ENCODE peak calls at places on chromosomes 5 and 9, in seven cellular contexts. Q is hepatocyte, U is fibroblast of lung, I is neuronal stem cell, Y is mammary epithelial cell, W is endothelial cell of umbilical vein, O is IMR-90. X is an unnamed sample.
A peak's percentile ranks its signal among the peaks of the same experiment; 100 is the strongest.

GRCh38 chr9:72945391-72945790 is 7.5 kb downstream of the ALDH1A1 start:
- DNase-seq in W (no peak), Q (no peak), O (no peak), U (no peak), Y (no peak), I (no peak), X (no peak)

GRCh38 chr9:114507726-114508125 is 2.5 kb upstream of the WHRN start:
- DNase-seq in W (peak; percentile 22), I (peak; percentile 32), Y (peak; percentile 33), O (peak; percentile 16), Q (peak; percentile 53), U (peak; percentile 21), X (peak; percentile 18)

GRCh38 chr9:122816163-122816867 is 12.1 kb downstream of the PDCL start:
- DNase-seq in Q (no peak), Y (no peak), U (no peak), O (no peak), W (peak; percentile 98), I (no peak), X (no peak)

GRCh38 chr5:24598926-24599325 is 45.9 kb downstream of the CDH10 start:
- DNase-seq in U (no peak), W (no peak), Q (no peak), I (no peak), Y (no peak), O (no peak), X (no peak)

GRCh38 chr9:16637938-16638337 is 232.5 kb downstream of the BNC2 start:
- DNase-seq in Q (no peak), U (no peak), W (no peak), Y (peak; percentile 26), I (no peak), O (peak; percentile 36), X (no peak)

GRCh38 chr9:72445291-72446000 is 76.0 kb upstream of the TMC1 start:
- DNase-seq in O (peak; percentile 47), U (no peak), W (no peak), Y (no peak), I (no peak), Q (no peak), X (no peak)

GRCh38 chr9:129237195-129237611 is 59.1 kb upstream of the IER5L start:
- DNase-seq in W (peak; percentile 46), O (peak; percentile 65), Q (peak; percentile 49), Y (peak; percentile 21), I (no peak), U (peak; percentile 53), X (peak; percentile 28)

GRCh38 chr9:19160085-19160484 is 32.8 kb upstream of the PLIN2 start:
- DNase-seq in U (no peak), Y (no peak), O (no peak), I (no peak), W (no peak), Q (no peak), X (no peak)

GRCh38 chr9:23123048-23123632 is 676.5 kb downstream of the DMRTA1 start:
- DNase-seq in W (peak; percentile 55), Q (peak; percentile 71), I (peak; percentile 41), Y (peak; percentile 4), O (peak; percentile 27), U (peak; percentile 1), X (peak; percentile 0)

GRCh38 chr9:130156672-130157071 is 15.5 kb upstream of the NCS1 start:
- DNase-seq in W (no peak), I (no peak), U (no peak), Y (no peak), O (no peak), Q (no peak), X (no peak)

GRCh38 chr5:17000296-17000939 is 64.3 kb upstream of the MYO10 start:
- DNase-seq in I (no peak), Y (peak; percentile 84), W (peak; percentile 77), U (peak; percentile 95), Q (peak; percentile 23), O (peak; percentile 98), X (peak; percentile 86)
- H2AFZ ChIP-seq in I (no peak overlapping the region), Y (peak overlapping the region; percentile 42), W (peak overlapping the region; percentile 65), U (peak overlapping the region; percentile 68), Q (no peak overlapping the region), O (no peak overlapping the region), X (no peak overlapping the region)

DNA sequence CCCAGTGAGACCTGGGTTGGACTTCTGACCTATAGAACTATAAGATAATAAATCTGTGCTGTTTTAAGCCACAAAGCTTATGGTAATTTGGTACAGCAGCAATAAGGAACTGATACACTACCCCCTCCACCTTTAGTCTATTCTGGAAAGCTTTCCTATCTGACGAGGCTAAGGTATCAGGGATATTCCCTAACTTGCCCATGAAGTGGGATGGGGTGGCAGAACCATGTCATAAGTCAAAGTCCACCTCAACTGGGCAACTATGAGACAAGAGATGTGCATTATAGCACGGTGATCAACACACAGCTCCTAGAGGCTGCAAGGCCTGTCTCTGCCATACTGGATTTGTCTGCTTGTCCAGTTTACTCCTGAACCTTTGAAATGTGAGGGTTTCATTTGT is 146.8 kb upstream of the RAD23B start:
- DNase-seq in Y (no peak), W (no peak), O (no peak), I (no peak), U (no peak), Q (no peak), X (no peak)
- H2AFZ ChIP-seq in Y (no peak overlapping the region), W (no peak overlapping the region), O (no peak overlapping the region), I (no peak overlapping the region), U (no peak overlapping the region), Q (no peak overlapping the region), X (no peak overlapping the region)

DNA sequence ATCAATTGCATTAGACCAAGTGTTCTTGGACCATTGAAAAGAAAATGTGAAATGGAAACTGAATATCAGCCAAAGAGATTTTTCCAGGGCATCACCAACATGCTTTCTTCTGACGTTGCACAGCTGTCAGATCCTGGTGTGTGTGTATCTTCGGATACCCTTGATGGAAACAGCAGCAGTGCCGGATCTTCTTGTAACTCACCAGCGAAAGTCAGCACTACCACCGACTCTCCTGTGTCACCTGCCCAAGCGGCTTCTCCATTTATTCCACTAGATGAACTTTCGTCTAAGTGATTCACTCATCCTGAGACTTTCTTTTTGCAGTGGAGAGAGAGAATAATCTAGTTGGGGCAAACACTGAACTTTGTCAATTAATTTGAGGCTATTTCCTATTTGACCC is 75.7 kb downstream of the PIP5K1B start:
- DNase-seq in U (peak; percentile 7), I (no peak), Y (peak; percentile 12), Q (peak; percentile 35), W (no peak), O (peak; percentile 4), X (no peak)
- H2AFZ ChIP-seq in U (peak overlapping the region; percentile 96), I (no peak overlapping the region), Y (peak overlapping the region; percentile 99), Q (peak overlapping the region; percentile 20), W (peak overlapping the region; percentile 49), O (peak overlapping the region; percentile 93), X (peak overlapping the region; percentile 100)

DNA sequence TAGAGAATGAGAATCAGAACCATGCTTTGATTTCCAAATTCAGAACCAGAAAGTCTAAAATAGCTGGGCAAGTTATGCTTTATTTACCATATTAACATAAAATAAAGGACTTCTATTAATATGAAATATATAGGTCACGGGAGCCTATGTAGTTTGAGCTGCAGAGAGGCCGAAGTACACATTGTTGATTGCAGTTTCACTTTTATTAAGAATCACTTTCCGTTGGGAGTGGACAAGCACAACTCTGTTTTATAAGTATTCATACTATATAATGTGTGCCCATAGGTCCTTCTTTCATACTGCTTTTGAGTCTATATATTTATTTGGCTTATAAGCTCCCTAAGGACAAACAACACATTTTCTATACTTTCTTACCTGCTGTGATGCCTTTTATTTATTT is 58.7 kb upstream of the DMRT3 start:
- DNase-seq in I (no peak), U (no peak), Y (no peak), W (no peak), O (no peak), Q (no peak), X (no peak)
- H2AFZ ChIP-seq in I (no peak overlapping the region), U (no peak overlapping the region), Y (no peak overlapping the region), W (no peak overlapping the region), O (no peak overlapping the region), Q (no peak overlapping the region), X (no peak overlapping the region)

GRCh38 chr5:125484272-125485002 is 738.0 kb upstream of the ZNF608 start:
- DNase-seq in Y (peak; percentile 90), U (peak; percentile 99), Q (peak; percentile 67), I (no peak), O (peak; percentile 93), W (peak; percentile 92), X (peak; percentile 83)
- H2AFZ ChIP-seq in Y (peak overlapping the region; percentile 57), U (no peak overlapping the region), Q (no peak overlapping the region), I (peak overlapping the region; percentile 81), O (no peak overlapping the region), W (peak overlapping the region; percentile 58), X (peak overlapping the region; percentile 71)

DNA sequence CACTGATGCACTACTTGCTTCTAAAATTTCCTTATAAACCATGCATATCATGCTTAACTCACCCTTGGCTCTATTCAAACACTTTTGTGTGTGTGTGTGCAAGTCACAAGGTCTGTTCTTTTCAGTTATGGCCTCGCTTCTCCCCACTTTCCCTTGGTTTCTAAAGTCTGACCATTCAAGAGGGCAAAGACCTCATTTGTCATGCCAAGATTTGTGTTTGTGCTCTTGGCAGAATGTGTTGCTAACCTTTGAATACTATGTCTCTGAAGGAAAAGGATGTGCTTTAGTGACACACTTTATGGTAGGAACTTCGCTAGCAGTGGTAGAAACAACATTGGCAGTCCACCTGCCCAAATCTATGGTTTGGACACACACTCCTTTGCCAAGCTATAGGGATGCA is 50.4 kb downstream of the SNX18 start:
- DNase-seq in W (no peak), Y (no peak), O (no peak), Q (no peak), U (no peak), I (no peak), X (no peak)
- H2AFZ ChIP-seq in W (no peak overlapping the region), Y (no peak overlapping the region), O (no peak overlapping the region), Q (no peak overlapping the region), U (no peak overlapping the region), I (no peak overlapping the region), X (no peak overlapping the region)